ENCODE peak calls at places on chromosomes 3 and 15, in eight cellular contexts. V is Peyer's patch, P is right lobe of liver, M is fibroblast of lung, N is ovary, E is upper lobe of right lung, Z is psoas muscle, S is astrocyte. G is an unnamed sample.

GRCh38 chr3:127888564-127889107 is 26.4 kb upstream of the KBTBD12 start:
- DNase-seq in S (no peak), V (no peak), N (no peak), Z (peak; percentile 69), E (no peak), P (no peak), M (no peak), G (no peak)

GRCh38 chr3:101643861-101644613 is 32.9 kb downstream of the ZBTB11 start:
- DNase-seq in P (no peak), V (no peak), N (no peak), S (peak; percentile 74), Z (no peak), E (no peak), M (peak; percentile 44), G (no peak)

GRCh38 chr3:177005718-177006405 is 191.4 kb downstream of the TBL1XR1 start:
- DNase-seq in P (no peak), M (no peak), E (no peak), V (no peak), N (no peak), S (no peak), Z (no peak), G (no peak)

GRCh38 chr3:144079634-144080033 is 108.0 kb downstream of the DIPK2A start:
- DNase-seq in M (no peak), E (no peak), P (no peak), N (no peak), Z (no peak), V (no peak), S (no peak), G (no peak)

GRCh38 chr15:60396964-60397771 is 618 bp downstream of the ANXA2 start:
- DNase-seq in E (peak; percentile 86), V (peak; percentile 66), M (peak; percentile 71), Z (peak; percentile 90), P (no peak), N (peak; percentile 40), S (no peak), G (peak; percentile 70)

GRCh38 chr3:113339616-113340244 is 101.6 kb downstream of the CFAP44 start:
- DNase-seq in P (no peak), N (no peak), V (no peak), S (no peak), E (no peak), M (no peak), Z (no peak), G (peak; percentile 39)

GRCh38 chr15:33068007-33068441 is 126.5 kb downstream of the FMN1 start:
- DNase-seq in E (peak; percentile 90), P (peak; percentile 51), N (no peak), S (no peak), M (peak; percentile 39), V (peak; percentile 20), Z (peak; percentile 74), G (peak; percentile 58)

GRCh38 chr3:86958534-86958933 is 32.4 kb downstream of the VGLL3 start:
- DNase-seq in P (no peak), M (peak; percentile 43), N (no peak), Z (no peak), V (no peak), E (no peak), S (peak; percentile 91), G (peak; percentile 83)

GRCh38 chr3:46090161-46090591 is 62.9 kb upstream of the XCR1 start:
- DNase-seq in N (no peak), P (no peak), Z (no peak), M (no peak), V (no peak), S (no peak), E (no peak), G (no peak)

GRCh38 chr15:89307791-89308190 is 26.8 kb downstream of the POLG start:
- DNase-seq in N (no peak), Z (no peak), V (no peak), M (no peak), S (peak; percentile 58), P (no peak), E (no peak), G (peak; percentile 59)

GRCh38 chr15:50765202-50765967 is at the start of gene SPPL2A:
- DNase-seq in V (peak; percentile 79), S (peak; percentile 81), Z (peak; percentile 93), E (peak; percentile 94), P (peak; percentile 88), N (peak; percentile 81), M (peak; percentile 90), G (peak; percentile 98)

GRCh38 chr15:35674873-35675781 is 129.2 kb upstream of the DPH6 start:
- DNase-seq in V (no peak), P (no peak), S (peak; percentile 39), Z (no peak), E (no peak), M (peak; percentile 72), N (no peak), G (peak; percentile 47)

DNA sequence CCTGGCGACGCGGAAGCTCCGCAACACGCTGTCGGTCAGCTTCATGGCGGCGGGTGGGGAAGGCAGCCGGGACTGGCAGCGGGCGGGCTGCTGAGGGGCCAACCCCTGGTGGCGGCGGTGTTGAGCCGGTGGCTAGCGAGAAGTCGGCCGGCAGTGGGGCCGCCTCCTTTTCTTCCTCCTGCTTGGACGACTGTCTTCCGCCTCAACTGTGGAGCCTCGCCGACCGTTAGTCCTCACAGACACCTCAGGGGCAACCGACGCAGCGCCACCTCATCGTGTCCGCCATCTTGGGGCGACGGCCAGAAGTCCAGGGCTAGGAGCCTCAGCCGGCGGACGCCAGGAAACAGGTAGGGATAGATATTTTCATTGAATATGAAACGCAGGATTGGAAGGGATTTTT is 875.1 kb downstream of the NSUN3 start:
- DNase-seq in M (no peak), Z (peak; percentile 49), E (no peak), N (no peak), V (no peak), P (no peak), S (no peak), G (no peak)
- H3K4me1 ChIP-seq in M (no peaks in the 10 kb centered on the region), Z (no peaks in the 10 kb centered on the region), E (no peaks in the 10 kb centered on the region), N (no peaks in the 10 kb centered on the region), V (no peaks in the 10 kb centered on the region), P (no peaks in the 10 kb centered on the region), S (no peaks in the 10 kb centered on the region), G (no peaks in the 10 kb centered on the region)

GRCh38 chr3:155065537-155065936 is 14.6 kb upstream of the MME start:
- DNase-seq in Z (no peak), M (peak; percentile 71), P (no peak), V (no peak), S (peak; percentile 66), E (no peak), N (no peak), G (peak; percentile 88)

GRCh38 chr3:155070316-155070715 is 9.8 kb upstream of the MME start:
- DNase-seq in E (no peak), P (no peak), V (no peak), M (peak; percentile 8), Z (no peak), S (peak; percentile 9), N (no peak), G (no peak)

GRCh38 chr3:155069729-155070128 is 10.4 kb upstream of the MME start:
- DNase-seq in S (peak; percentile 46), N (no peak), M (peak; percentile 40), Z (no peak), E (no peak), P (no peak), V (no peak), G (no peak)

GRCh38 chr3:155075200-155075599 is 4.9 kb upstream of the MME start:
- DNase-seq in Z (no peak), E (no peak), N (no peak), P (no peak), M (no peak), V (no peak), S (no peak), G (no peak)

DNA sequence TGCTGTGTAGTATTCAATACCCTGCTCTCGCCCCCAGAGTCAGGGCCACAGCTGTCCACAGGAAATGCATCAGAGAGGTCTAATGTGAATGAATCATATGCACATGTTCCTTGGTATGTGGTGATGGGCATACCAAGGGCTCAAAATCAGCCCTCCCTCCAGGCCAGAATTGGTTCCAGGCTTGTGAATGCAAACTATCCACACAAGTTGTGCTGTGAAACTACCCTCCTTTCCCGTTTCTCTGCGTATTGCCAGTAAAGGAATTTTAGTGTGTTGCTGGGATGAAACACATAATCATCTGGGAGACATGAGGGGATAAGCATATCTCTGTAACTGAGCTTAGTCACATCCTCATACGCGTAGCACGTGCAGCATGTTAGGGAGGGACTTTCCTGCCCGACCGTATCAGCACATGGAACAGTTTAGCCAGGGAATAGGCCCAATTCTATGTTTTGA is 9.2 kb upstream of the MME start:
- DNase-seq in S (peak; percentile 94), N (no peak), V (no peak), M (peak; percentile 92), P (no peak), E (no peak), Z (no peak), G (peak; percentile 89)
- TF ChIP-seq CTCF in S (no peak), N (no peak), V (no peak), M (no peak), P (no peak), E (no peak), Z (no peak), G (no peak)

GRCh38 chr3:45033799-45034198 is 7.7 kb downstream of the CLEC3B start:
- DNase-seq in Z (no peak), E (no peak), N (no peak), P (no peak), V (no peak), M (no peak), S (no peak), G (no peak)
- H3K4me1 ChIP-seq in Z (peaks cover 4% of the 10 kb centered on the region), E (peaks cover 46% of the 10 kb centered on the region), N (peaks cover 6% of the 10 kb centered on the region), P (no peaks in the 10 kb centered on the region), V (peaks cover 10% of the 10 kb centered on the region), M (peaks cover 25% of the 10 kb centered on the region), S (peaks cover 9% of the 10 kb centered on the region), G (peaks cover 16% of the 10 kb centered on the region)

GRCh38 chr3:100634493-100635272 is 25.3 kb downstream of the ADGRG7 start:
- DNase-seq in V (no peak), N (no peak), S (no peak), M (peak; percentile 17), E (no peak), Z (no peak), P (peak; percentile 76), G (no peak)
- TF ChIP-seq CTCF in V (peak; percentile 71), N (no peak), S (peak; percentile 4), M (no peak), E (no peak), Z (no peak), P (peak; percentile 17), G (no peak)

GRCh38 chr15:100334015-100334414 is 7.8 kb downstream of the ADAMTS17 start:
- DNase-seq in S (no peak), N (no peak), V (no peak), M (no peak), P (no peak), Z (no peak), E (no peak), G (no peak)
- H3K4me1 ChIP-seq in S (no peaks in the 10 kb centered on the region), N (no peaks in the 10 kb centered on the region), V (no peaks in the 10 kb centered on the region), M (no peaks in the 10 kb centered on the region), P (no peaks in the 10 kb centered on the region), Z (peaks cover 4% of the 10 kb centered on the region), E (no peaks in the 10 kb centered on the region), G (no peaks in the 10 kb centered on the region)

GRCh38 chr3:138941259-138941885 is 5.6 kb downstream of the FOXL2 start:
- DNase-seq in E (no peak), P (peak; percentile 61), N (peak; percentile 79), Z (no peak), V (no peak), S (no peak), M (no peak), G (peak; percentile 95)
- TF ChIP-seq CTCF in E (peak; percentile 40), P (peak; percentile 38), N (peak; percentile 56), Z (no peak), V (peak; percentile 46), S (peak; percentile 47), M (peak; percentile 56), G (peak; percentile 62)

GRCh38 chr3:32852146-32852545 is 34.3 kb downstream of the TRIM71 start:
- DNase-seq in N (no peak), E (no peak), Z (no peak), V (no peak), M (no peak), P (no peak), S (no peak), G (no peak)
- H3K4me1 ChIP-seq in N (no peaks in the 10 kb centered on the region), E (peaks cover 6% of the 10 kb centered on the region), Z (no peaks in the 10 kb centered on the region), V (no peaks in the 10 kb centered on the region), M (no peaks in the 10 kb centered on the region), P (no peaks in the 10 kb centered on the region), S (no peaks in the 10 kb centered on the region), G (no peaks in the 10 kb centered on the region)